ENCODE peak calls at places on chromosomes 6 and 20, in five cellular contexts. E is CD4-positive, alpha-beta memory T cell; J is PC-3; Z is stomach; W is H9. B is an unnamed sample.

GRCh38 chr6:129353067-129353466 is 356.9 kb downstream of the ARHGAP18 start:
- DNase-seq in E (no peak), J (peak), Z (peak), W (no peak), B (no peak)

GRCh38 chr20:51767867-51768758 is at the start of gene ATP9A:
- DNase-seq in E (no peak), J (peak), Z (peak), W (no peak), B (no peak)

GRCh38 chr6:159969204-159969912 is 476 bp downstream of the IGF2R start:
- DNase-seq in E (no peak), J (no peak), Z (peak), W (no peak), B (no peak)

GRCh38 chr6:53411451-53411850 is 62.7 kb upstream of the ELOVL5 start:
- DNase-seq in E (no peak), J (peak), Z (no peak), W (no peak), B (no peak)

GRCh38 chr6:33116881-33117711 is 41.3 kb downstream of the HLA-DPB1 start:
- DNase-seq in E (no peak), J (no peak), Z (no peak), W (peak), B (no peak)

GRCh38 chr20:61611401-61611800 is 359.3 kb downstream of the CDH4 start:
- DNase-seq in E (no peak), J (no peak), Z (no peak), W (no peak), B (no peak)

GRCh38 chr6:153150767-153151440 is 19.8 kb upstream of the RGS17 start:
- DNase-seq in E (no peak), J (no peak), Z (peak), W (no peak), B (no peak)

GRCh38 chr20:47118641-47119040 is 224.0 kb downstream of the EYA2 start:
- DNase-seq in E (no peak), J (no peak), Z (no peak), W (no peak), B (no peak)

GRCh38 chr6:19805146-19805515 is 32.0 kb upstream of the ID4 start:
- DNase-seq in E (no peak), J (peak), Z (no peak), W (no peak), B (no peak)

GRCh38 chr6:55449219-55449618 is 122.0 kb downstream of the GFRAL start:
- DNase-seq in E (no peak), J (peak), Z (no peak), W (peak), B (no peak)

GRCh38 chr6:160300076-160300695 is 41.6 kb upstream of the SLC22A2 start:
- DNase-seq in E (no peak), J (no peak), Z (peak), W (no peak), B (no peak)

GRCh38 chr20:32474717-32474966 is 110.5 kb downstream of the NOL4L start:
- DNase-seq in E (no peak), J (no peak), Z (no peak), W (no peak), B (no peak)

GRCh38 chr6:166595949-166596348 is 9.5 kb upstream of the RAMACL start:
- DNase-seq in E (no peak), J (no peak), Z (no peak), W (no peak), B (no peak)

GRCh38 chr6:137216106-137216505 is 3.1 kb downstream of the IFNGR1 start:
- DNase-seq in E (no peak), J (no peak), Z (no peak), W (no peak), B (no peak)

GRCh38 chr6:116447496-116448011 is 13.6 kb upstream of the CALHM6 start:
- DNase-seq in E (no peak), J (peak), Z (no peak), W (no peak), B (peak)

GRCh38 chr6:5866547-5867051 is 140.1 kb downstream of the NRN1 start:
- DNase-seq in E (peak), J (peak), Z (no peak), W (no peak), B (peak)

GRCh38 chr6:73878403-73878802 is 182.4 kb downstream of the CD109 start:
- DNase-seq in E (no peak), J (no peak), Z (no peak), W (no peak), B (no peak)

GRCh38 chr6:97133071-97133470 is 149.9 kb downstream of the MMS22L start:
- DNase-seq in E (no peak), J (peak), Z (no peak), W (no peak), B (no peak)

GRCh38 chr20:57591289-57592229 is 28.7 kb downstream of the ZBP1 start:
- DNase-seq in E (no peak), J (no peak), Z (no peak), W (no peak), B (no peak)

GRCh38 chr6:36386495-36387439 is 702 bp downstream of the ETV7 start:
- DNase-seq in E (peak), J (peak), Z (peak), W (peak), B (no peak)

GRCh38 chr20:36591854-36592641 is 13.5 kb upstream of the RAB5IF start:
- DNase-seq in E (peak), J (peak), Z (no peak), W (peak), B (no peak)

GRCh38 chr6:159686697-159687096 is 6.3 kb downstream of the SOD2 start:
- DNase-seq in E (no peak), J (no peak), Z (no peak), W (no peak), B (no peak)

GRCh38 chr20:10689385-10689784 is 15.6 kb upstream of the JAG1 start:
- DNase-seq in E (no peak), J (no peak), Z (no peak), W (no peak), B (no peak)

GRCh38 chr20:40636486-40636885 is 52.5 kb downstream of the MAFB start:
- DNase-seq in E (no peak), J (no peak), Z (no peak), W (no peak), B (no peak)

GRCh38 chr6:28944412-28945006 is 20.7 kb upstream of the TRIM27 start:
- DNase-seq in E (peak), J (peak), Z (peak), W (peak), B (no peak)

GRCh38 chr20:9660236-9660868 is 146.0 kb downstream of the LAMP5 start:
- DNase-seq in E (no peak), J (peak), Z (no peak), W (peak), B (no peak)

GRCh38 chr20:18176318-18176785 is 38.7 kb downstream of the KAT14 start:
- DNase-seq in E (no peak), J (no peak), Z (no peak), W (peak), B (no peak)

GRCh38 chr20:47303736-47304135 is 52.8 kb downstream of the ZMYND8 start:
- DNase-seq in E (no peak), J (no peak), Z (no peak), W (no peak), B (no peak)

GRCh38 chr6:7486951-7487350 is 54.5 kb upstream of the DSP start:
- DNase-seq in E (no peak), J (no peak), Z (no peak), W (no peak), B (no peak)

GRCh38 chr6:132513821-132514545 is 1.1 kb upstream of the STX7 start:
- DNase-seq in E (no peak), J (no peak), Z (no peak), W (no peak), B (no peak)

GRCh38 chr6:36297511-36297910 is 27.7 kb downstream of the PNPLA1 start:
- DNase-seq in E (no peak), J (no peak), Z (no peak), W (no peak), B (no peak)

GRCh38 chr6:152298055-152298647 is 339.0 kb downstream of the SYNE1 start:
- DNase-seq in E (no peak), J (no peak), Z (no peak), W (no peak), B (no peak)

GRCh38 chr6:49541210-49541724 is 9.2 kb upstream of the C6orf141 start:
- DNase-seq in E (no peak), J (peak), Z (no peak), W (no peak), B (peak)

GRCh38 chr6:113995632-113996031 is 24.7 kb upstream of the HDAC2 start:
- DNase-seq in E (no peak), J (peak), Z (no peak), W (peak), B (no peak)

GRCh38 chr6:68777956-68778355 is 142.9 kb downstream of the ADGRB3 start:
- DNase-seq in E (no peak), J (peak), Z (no peak), W (no peak), B (no peak)

GRCh38 chr20:21715193-21715881 is 9.9 kb downstream of the PAX1 start:
- DNase-seq in E (no peak), J (no peak), Z (no peak), W (no peak), B (no peak)

GRCh38 chr6:125787791-125788190 is 3.0 kb upstream of the NCOA7 start:
- DNase-seq in E (no peak), J (peak), Z (peak), W (no peak), B (no peak)

DNA sequence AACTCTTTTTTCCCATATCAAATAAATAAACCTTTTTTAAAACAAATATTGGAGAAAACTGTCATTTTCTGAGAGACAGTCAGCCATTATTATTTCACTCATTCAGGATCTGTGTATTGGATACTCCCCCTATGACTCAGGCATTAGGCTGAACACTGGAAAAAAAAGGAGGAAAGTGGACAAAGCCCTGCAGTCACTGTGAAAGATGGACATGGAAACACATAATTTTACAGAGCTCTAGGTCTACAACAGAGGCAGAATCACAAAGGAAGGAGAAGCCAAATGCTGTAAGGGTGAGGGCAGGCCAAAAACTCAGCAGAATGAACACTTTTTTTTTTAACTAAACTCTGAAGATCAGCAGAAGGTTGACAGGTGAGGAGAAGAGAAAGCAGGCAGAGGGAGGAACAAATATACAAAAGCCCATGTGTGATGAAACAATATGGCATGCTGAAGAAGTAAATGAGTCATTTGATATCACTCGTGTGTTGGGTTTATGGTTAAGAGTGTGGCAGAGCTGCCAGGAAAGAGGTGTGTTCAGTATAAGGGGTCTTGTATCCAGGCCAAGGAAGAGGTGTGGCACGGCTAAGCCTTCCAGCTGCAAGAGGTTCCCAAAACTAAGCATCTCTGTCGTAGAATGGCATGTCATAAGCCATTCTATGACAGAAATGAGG is 39.1 kb downstream of the EPB41L2 start:
- DNase-seq in E (no peak), J (peak), Z (no peak), W (no peak), B (peak)
- H3K27ac ChIP-seq in E (no peak), J (peak), Z (no peak), W (no peak), B (peak)

DNA sequence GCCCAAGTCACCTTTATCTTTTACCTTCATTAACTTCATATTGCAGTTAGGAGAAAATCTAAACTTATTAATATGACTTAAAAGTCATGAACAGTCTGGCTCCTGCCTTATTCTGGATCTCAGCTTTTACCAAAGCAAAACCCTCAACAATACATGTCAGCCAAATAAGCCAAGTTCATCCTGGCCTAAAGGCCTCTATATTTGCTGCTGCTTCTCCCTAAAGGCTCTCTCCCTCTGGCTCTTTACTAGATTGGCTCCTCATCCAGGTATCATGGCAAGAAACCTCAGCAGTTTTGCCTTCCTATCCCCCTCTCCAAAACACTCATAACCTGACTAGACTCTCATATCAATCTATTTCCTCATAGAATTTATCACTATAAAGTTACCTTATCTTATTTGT is 11.1 kb downstream of the LMBRD1 start:
- DNase-seq in E (no peak), J (no peak), Z (no peak), W (no peak), B (no peak)
- H3K27ac ChIP-seq in E (no peak), J (no peak), Z (no peak), W (no peak), B (no peak)

DNA sequence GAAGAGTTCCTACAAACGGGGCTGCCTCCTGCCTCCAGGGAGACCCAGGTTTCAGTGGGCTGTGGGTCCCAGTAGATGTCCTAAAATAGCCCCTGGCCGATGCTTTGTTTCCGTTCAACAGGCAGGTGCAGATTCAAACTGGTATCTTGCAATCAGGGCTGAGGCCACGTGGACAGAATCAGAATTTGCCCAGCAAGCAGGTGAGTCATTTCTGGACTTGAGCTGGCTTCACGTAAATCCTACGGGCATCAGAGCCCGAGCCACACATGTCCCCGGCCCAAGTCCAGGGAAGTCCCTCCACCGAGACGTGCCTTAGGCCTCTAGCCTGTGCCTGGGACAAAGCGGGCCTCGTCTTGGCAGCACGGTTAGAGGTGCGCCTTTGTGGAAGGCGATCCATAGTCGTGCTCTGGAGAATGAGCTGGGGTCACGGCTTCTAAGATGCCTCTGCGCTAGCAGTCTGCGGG is 101.6 kb upstream of the FRMD1 start:
- DNase-seq in E (no peak), J (peak), Z (peak), W (peak), B (no peak)
- H3K27ac ChIP-seq in E (no peak), J (no peak), Z (no peak), W (no peak), B (no peak)

GRCh38 chr6:109229536-109229935 is 134.2 kb downstream of the CEP57L1 start:
- DNase-seq in E (no peak), J (peak), Z (peak), W (no peak), B (peak)
- H3K27ac ChIP-seq in E (no peak), J (peak), Z (no peak), W (no peak), B (peak)

DNA sequence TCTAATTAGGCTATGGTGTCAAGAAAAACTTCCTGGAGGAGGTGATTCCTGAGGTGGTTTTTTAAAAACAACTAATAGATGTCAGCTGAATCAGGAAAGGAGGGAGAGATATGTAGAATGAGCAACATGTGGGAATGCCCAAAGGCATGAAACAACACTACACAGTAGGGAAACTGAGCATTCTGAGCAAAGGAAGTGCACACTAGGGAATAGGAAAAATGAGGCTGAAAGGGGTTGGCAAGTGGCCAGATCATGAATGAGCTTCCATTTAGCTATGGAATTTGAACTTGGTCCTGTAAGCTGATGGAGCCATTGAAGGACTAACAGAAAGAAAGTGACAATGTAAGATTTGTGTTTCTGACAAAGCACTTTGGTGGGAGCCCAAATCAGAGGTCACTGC is 16.9 kb upstream of the SLC35F1 start:
- DNase-seq in E (no peak), J (no peak), Z (no peak), W (no peak), B (no peak)
- H3K27ac ChIP-seq in E (no peak), J (no peak), Z (no peak), W (no peak), B (no peak)

DNA sequence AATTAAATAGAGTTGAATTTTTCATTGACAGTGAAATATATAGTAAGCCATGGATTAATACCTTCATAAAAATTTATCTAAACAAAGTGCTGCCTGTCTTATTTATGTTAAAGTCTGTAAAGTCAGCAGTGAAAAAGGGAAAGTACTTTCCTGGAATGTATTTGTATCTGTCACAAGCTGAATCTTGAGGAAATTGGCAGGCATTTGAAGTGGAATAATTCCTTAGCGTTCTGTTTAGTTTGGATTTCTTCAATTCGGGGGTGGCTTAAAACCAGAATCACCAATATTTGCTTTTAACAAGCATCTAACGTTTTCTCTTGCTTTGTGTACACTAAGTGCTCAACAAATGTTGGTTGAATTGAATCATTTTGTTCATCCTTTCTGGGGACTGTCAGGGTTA is 2.2 kb upstream of the NPEPL1 start:
- DNase-seq in E (no peak), J (no peak), Z (no peak), W (no peak), B (no peak)
- H3K27ac ChIP-seq in E (no peak), J (no peak), Z (peak), W (no peak), B (peak)

DNA sequence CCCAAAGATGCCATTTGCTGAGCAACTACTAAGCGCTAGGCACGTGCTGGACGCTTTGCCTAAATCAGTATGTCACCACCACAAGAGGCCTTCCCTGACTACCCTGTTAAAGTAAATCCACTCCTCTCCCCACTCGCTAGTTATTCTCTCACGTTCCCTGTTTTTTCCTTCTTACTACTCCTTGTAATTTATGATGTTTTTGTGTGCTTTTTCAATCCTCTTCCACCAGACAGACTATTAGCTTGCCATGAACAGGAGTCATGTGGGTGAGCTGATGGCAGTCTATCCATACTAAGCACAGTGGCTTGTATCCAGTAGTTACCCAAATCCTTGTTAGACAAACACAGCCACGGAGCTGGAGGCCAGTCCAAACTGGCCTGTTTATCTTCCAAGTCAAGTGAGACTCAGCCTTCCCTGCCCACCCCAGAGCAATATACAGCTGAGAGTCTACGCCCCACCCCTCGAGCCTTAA is 41.2 kb downstream of the C6orf132 start:
- DNase-seq in E (no peak), J (no peak), Z (peak), W (no peak), B (no peak)
- H3K27ac ChIP-seq in E (no peak), J (no peak), Z (peak), W (no peak), B (peak)

DNA sequence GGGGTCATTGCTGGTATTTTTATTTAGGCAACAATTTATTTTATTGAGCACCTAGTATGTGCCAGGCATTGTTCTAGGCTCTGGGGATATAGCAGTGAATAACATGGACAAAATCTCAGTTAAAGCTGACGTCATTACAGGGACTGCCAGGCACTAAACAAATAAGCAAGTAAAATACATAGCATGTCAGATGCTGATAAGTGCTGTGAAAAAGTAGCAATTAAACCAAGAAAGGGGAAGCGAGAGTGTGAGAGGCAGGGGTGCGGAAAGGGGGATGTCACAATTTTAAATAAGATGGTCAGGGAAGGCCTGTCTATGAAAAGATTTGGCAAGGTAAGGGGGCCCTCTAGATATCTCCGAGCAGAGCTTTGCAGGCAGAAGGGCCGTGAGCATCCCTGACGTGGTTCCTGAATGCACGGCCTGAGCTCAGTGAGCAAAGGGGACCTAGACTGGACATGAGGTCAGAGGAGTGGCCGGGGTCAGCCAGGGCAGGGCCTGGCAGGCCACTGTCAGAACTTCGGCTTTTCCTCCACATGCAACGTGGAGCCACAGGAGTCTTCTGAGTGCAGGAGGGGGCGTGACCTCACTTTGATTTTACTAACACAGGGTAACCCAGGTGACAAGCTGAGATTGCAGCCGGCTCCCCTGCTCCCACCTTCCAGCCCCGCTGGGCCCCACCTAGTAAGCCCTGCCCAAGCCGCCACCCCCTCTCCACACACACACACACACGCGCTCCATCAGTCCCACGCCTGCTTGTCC is 24.2 kb upstream of the SIRPA start:
- DNase-seq in E (no peak), J (no peak), Z (no peak), W (no peak), B (no peak)
- H3K27ac ChIP-seq in E (no peak), J (no peak), Z (no peak), W (no peak), B (no peak)

B was measured in epithelial cell of prostate.